ENCODE peak calls at places on chromosomes 6 and 20, in ten cellular contexts. D is testis, N is MM.1S, P is AG10803, M is HepG2, Z is coronary artery, V is BJ, G is fibroblast of pulmonary artery, T is epithelial cell of esophagus, X is left ventricle myocardium inferior. E is an unnamed sample.

GRCh38 chr6:24721461-24722215 is 2.7 kb upstream of the C6orf62 start:
- DNase-seq in D (peak; percentile 94), N (no peak), P (no peak), M (no peak), Z (no peak), V (no peak), G (peak; percentile 87), T (no peak), X (peak; percentile 87), E (no peak)

GRCh38 chr6:111971866-111972532 is 81.9 kb upstream of the CCN6 start:
- DNase-seq in D (no peak), N (no peak), P (peak; percentile 37), M (no peak), Z (no peak), V (no peak), G (no peak), T (no peak), X (no peak), E (no peak)

GRCh38 chr6:53869964-53870363 is 75.2 kb downstream of the LRRC1 start:
- DNase-seq in D (no peak), N (no peak), P (no peak), M (no peak), Z (no peak), V (no peak), G (peak; percentile 13), T (peak; percentile 37), X (no peak), E (no peak)

GRCh38 chr6:108665495-108666196 is 104.9 kb downstream of the FOXO3 start:
- DNase-seq in D (no peak), N (peak; percentile 37), P (no peak), M (no peak), Z (no peak), V (no peak), G (no peak), T (no peak), X (no peak), E (no peak)

GRCh38 chr6:79947191-79948173 is at the start of gene ELOVL4:
- DNase-seq in D (peak; percentile 88), N (peak; percentile 91), P (peak; percentile 69), M (no peak), Z (peak; percentile 83), V (peak; percentile 9), G (peak; percentile 78), T (peak; percentile 88), X (peak; percentile 67), E (peak; percentile 47)

GRCh38 chr20:15265910-15266309 is 928.5 kb upstream of the FLRT3 start:
- DNase-seq in D (no peak), N (no peak), P (no peak), M (no peak), Z (no peak), V (no peak), G (no peak), T (peak; percentile 17), X (no peak), E (no peak)

GRCh38 chr20:37565134-37565811 is 37.6 kb upstream of the BLCAP start:
- DNase-seq in D (peak; percentile 12), N (no peak), P (no peak), M (no peak), Z (no peak), V (no peak), G (no peak), T (no peak), X (no peak), E (peak; percentile 18)

GRCh38 chr20:59019217-59019616 is at the start of gene TUBB1:
- DNase-seq in D (no peak), N (no peak), P (no peak), M (no peak), Z (no peak), V (no peak), G (no peak), T (no peak), X (no peak), E (no peak)

GRCh38 chr6:7155871-7156579 is 48.3 kb downstream of the RREB1 start:
- DNase-seq in D (no peak), N (peak; percentile 72), P (no peak), M (no peak), Z (no peak), V (no peak), G (no peak), T (no peak), X (no peak), E (no peak)

GRCh38 chr6:132648356-132648755 is 10.6 kb downstream of the TAAR1 start:
- DNase-seq in D (no peak), N (no peak), P (peak; percentile 8), M (no peak), Z (no peak), V (peak; percentile 0), G (peak; percentile 61), T (peak; percentile 87), X (no peak), E (peak; percentile 21)

GRCh38 chr6:120736740-120737139 is 597.5 kb downstream of the TBC1D32 start:
- DNase-seq in D (no peak), N (no peak), P (no peak), M (no peak), Z (no peak), V (no peak), G (no peak), T (peak; percentile 72), X (no peak), E (no peak)

GRCh38 chr20:43870484-43870883 is 44.2 kb upstream of the TOX2 start:
- DNase-seq in D (no peak), N (no peak), P (no peak), M (no peak), Z (no peak), V (no peak), G (peak; percentile 21), T (no peak), X (no peak), E (no peak)

GRCh38 chr20:37435607-37436006 is 85.4 kb upstream of the NNAT start:
- DNase-seq in D (no peak), N (no peak), P (no peak), M (no peak), Z (no peak), V (no peak), G (no peak), T (no peak), X (no peak), E (no peak)

GRCh38 chr6:4804095-4804494 is 27.9 kb downstream of the CDYL start:
- DNase-seq in D (no peak), N (no peak), P (peak; percentile 53), M (peak; percentile 34), Z (no peak), V (no peak), G (peak; percentile 32), T (peak; percentile 89), X (no peak), E (peak; percentile 49)

GRCh38 chr6:136063095-136063494 is 187.0 kb downstream of the MTFR2 start:
- DNase-seq in D (no peak), N (no peak), P (peak; percentile 69), M (no peak), Z (no peak), V (no peak), G (peak; percentile 36), T (no peak), X (no peak), E (no peak)

GRCh38 chr6:3489961-3490621 is 33.2 kb upstream of the SLC22A23 start:
- DNase-seq in D (no peak), N (no peak), P (no peak), M (no peak), Z (no peak), V (no peak), G (no peak), T (peak; percentile 18), X (no peak), E (no peak)

GRCh38 chr20:35179292-35180212 is 7.7 kb downstream of the PROCR start:
- DNase-seq in D (no peak), N (no peak), P (no peak), M (no peak), Z (no peak), V (no peak), G (no peak), T (no peak), X (no peak), E (no peak)

GRCh38 chr20:17580905-17581304 is 11.0 kb downstream of the DSTN start:
- DNase-seq in D (no peak), N (no peak), P (no peak), M (no peak), Z (no peak), V (no peak), G (no peak), T (no peak), X (no peak), E (no peak)

GRCh38 chr20:17584684-17585083 is 14.8 kb downstream of the DSTN start:
- DNase-seq in D (no peak), N (no peak), P (no peak), M (no peak), Z (no peak), V (no peak), G (no peak), T (no peak), X (no peak), E (no peak)

GRCh38 chr20:17586250-17586649 is 16.4 kb downstream of the DSTN start:
- DNase-seq in D (no peak), N (no peak), P (no peak), M (no peak), Z (no peak), V (no peak), G (no peak), T (no peak), X (no peak), E (no peak)

GRCh38 chr20:17579369-17580039 is 9.6 kb downstream of the DSTN start:
- DNase-seq in D (no peak), N (no peak), P (no peak), M (no peak), Z (no peak), V (no peak), G (no peak), T (peak; percentile 88), X (no peak), E (no peak)

GRCh38 chr20:17583126-17583525 is 13.3 kb downstream of the DSTN start:
- DNase-seq in D (no peak), N (no peak), P (no peak), M (no peak), Z (no peak), V (no peak), G (no peak), T (no peak), X (no peak), E (no peak)
- H3K4me3 ChIP-seq in D (no peak overlapping the region), N (no peak overlapping the region), P (no peak overlapping the region), M (no peak overlapping the region), Z (peak overlapping the region; percentile 20), V (no peak overlapping the region), G (no peak overlapping the region), T (no peak overlapping the region), X (no peak overlapping the region), E (no peak overlapping the region)

GRCh38 chr6:99350573-99350972 is 1.1 kb upstream of the FAXC start:
- DNase-seq in D (no peak), N (no peak), P (no peak), M (no peak), Z (no peak), V (no peak), G (no peak), T (no peak), X (no peak), E (no peak)
- H3K4me3 ChIP-seq in D (no peak overlapping the region), N (peak overlapping the region; percentile 73), P (no peak overlapping the region), M (no peak overlapping the region), Z (no peak overlapping the region), V (no peak overlapping the region), G (no peak overlapping the region), T (peak overlapping the region; percentile 44), X (no peak overlapping the region), E (no peak overlapping the region)

GRCh38 chr6:100257661-100258395 is 206.9 kb downstream of the SIM1 start:
- DNase-seq in D (no peak), N (no peak), P (peak; percentile 52), M (peak; percentile 9), Z (no peak), V (no peak), G (peak; percentile 71), T (peak; percentile 19), X (no peak), E (peak; percentile 49)
- H3K4me3 ChIP-seq in D (no peak overlapping the region), N (no peak overlapping the region), P (no peak overlapping the region), M (no peak overlapping the region), Z (no peak overlapping the region), V (no peak overlapping the region), G (peak overlapping the region; percentile 32), T (no peak overlapping the region), X (no peak overlapping the region), E (peak overlapping the region; percentile 4)

GRCh38 chr6:168884050-168884645 is 369.5 kb downstream of the THBS2 start:
- DNase-seq in D (no peak), N (no peak), P (no peak), M (no peak), Z (no peak), V (no peak), G (no peak), T (no peak), X (no peak), E (no peak)
- H3K4me3 ChIP-seq in D (peak overlapping the region; percentile 21), N (no peak overlapping the region), P (peak overlapping the region; percentile 15), M (no peak overlapping the region), Z (peak overlapping the region; percentile 62), V (no peak overlapping the region), G (no peak overlapping the region), T (no peak overlapping the region), X (peak overlapping the region; percentile 54), E (no peak overlapping the region)